ENCODE peak calls at places on chromosomes 3 and 15, in four cellular contexts. D, S, G and M are unnamed samples.

GRCh38 chr3:9111349-9112265 is 137.8 kb downstream of the SRGAP3 start:
- DNase-seq in D (no peak), S (peak; percentile 56), G (no peak), M (no peak)

GRCh38 chr3:125072310-125072709 is 16.5 kb upstream of the HEG1 start:
- DNase-seq in D (peak; percentile 55), S (no peak), G (no peak), M (no peak)

GRCh38 chr3:146165370-146165769 is 4.4 kb upstream of the PLOD2 start:
- DNase-seq in D (no peak), S (no peak), G (peak; percentile 57), M (no peak)

GRCh38 chr3:126954141-126954845 is 28.6 kb upstream of the PLXNA1 start:
- DNase-seq in D (peak; percentile 85), S (no peak), G (peak; percentile 41), M (no peak)

GRCh38 chr15:40853241-40853890 is 9.5 kb downstream of the SPINT1 start:
- DNase-seq in D (no peak), S (no peak), G (no peak), M (no peak)

GRCh38 chr3:31654998-31655397 is 122.3 kb downstream of the STT3B start:
- DNase-seq in D (no peak), S (no peak), G (no peak), M (no peak)

GRCh38 chr15:76252249-76252648 is 59.0 kb downstream of the ETFA start:
- DNase-seq in D (no peak), S (no peak), G (no peak), M (no peak)

GRCh38 chr15:82790321-82790720 is 15.5 kb downstream of the FSD2 start:
- DNase-seq in D (no peak), S (no peak), G (no peak), M (no peak)

GRCh38 chr3:177337548-177338331 is 140.5 kb upstream of the TBL1XR1 start:
- DNase-seq in D (peak; percentile 79), S (no peak), G (peak; percentile 59), M (peak; percentile 61)

GRCh38 chr3:10766049-10766705 is 49.9 kb upstream of the SLC6A11 start:
- DNase-seq in D (no peak), S (peak; percentile 35), G (no peak), M (no peak)

GRCh38 chr3:10599444-10599843 is 94.1 kb upstream of the ATP2B2 start:
- DNase-seq in D (peak; percentile 17), S (no peak), G (no peak), M (no peak)

GRCh38 chr15:60757831-60758570 is 279.1 kb upstream of the ICE2 start:
- DNase-seq in D (peak; percentile 58), S (no peak), G (peak; percentile 26), M (no peak)

GRCh38 chr3:42507252-42507651 is 4.8 kb downstream of the VIPR1 start:
- DNase-seq in D (peak; percentile 10), S (peak; percentile 72), G (no peak), M (no peak)

GRCh38 chr15:80997692-80998091 is 3.0 kb upstream of the TLNRD1 start:
- DNase-seq in D (peak; percentile 57), S (no peak), G (no peak), M (no peak)

GRCh38 chr15:59689626-59690236 is 611 bp upstream of the BNIP2 start:
- DNase-seq in D (peak; percentile 82), S (peak; percentile 85), G (peak; percentile 80), M (no peak)

GRCh38 chr15:73637527-73637926 is 4.3 kb upstream of the NPTN start:
- DNase-seq in D (peak; percentile 91), S (no peak), G (peak; percentile 26), M (no peak)

GRCh38 chr3:159987291-159987711 is 1.3 kb upstream of the IL12A start:
- DNase-seq in D (peak; percentile 83), S (no peak), G (peak; percentile 58), M (no peak)

GRCh38 chr15:81182746-81183402 is 13.8 kb upstream of the IL16 start:
- DNase-seq in D (no peak), S (no peak), G (no peak), M (no peak)

GRCh38 chr3:138103466-138103865 is 11.9 kb downstream of the DZIP1L start:
- DNase-seq in D (no peak), S (no peak), G (no peak), M (no peak)

GRCh38 chr3:49399467-49399866 is 12.3 kb downstream of the RHOA start:
- DNase-seq in D (peak; percentile 34), S (no peak), G (no peak), M (no peak)

GRCh38 chr15:87362531-87362930 is 894.0 kb downstream of the NTRK3 start:
- DNase-seq in D (peak; percentile 19), S (no peak), G (peak; percentile 44), M (no peak)

GRCh38 chr3:196207159-196207832 is 3.9 kb downstream of the ZDHHC19 start:
- DNase-seq in D (no peak), S (no peak), G (no peak), M (no peak)

GRCh38 chr3:9238727-9239295 is 10.6 kb downstream of the SRGAP3 start:
- DNase-seq in D (no peak), S (no peak), G (no peak), M (no peak)

GRCh38 chr15:73176579-73176978 is 124.3 kb downstream of the NEO1 start:
- DNase-seq in D (no peak), S (no peak), G (no peak), M (no peak)

GRCh38 chr15:35912196-35912595 is 366.2 kb upstream of the DPH6 start:
- DNase-seq in D (no peak), S (no peak), G (no peak), M (no peak)

GRCh38 chr15:69943637-69944036 is 154.1 kb downstream of the TLE3 start:
- DNase-seq in D (no peak), S (no peak), G (no peak), M (no peak)

GRCh38 chr15:85403745-85404144 is 23.3 kb downstream of the AKAP13 start:
- DNase-seq in D (no peak), S (no peak), G (no peak), M (no peak)

GRCh38 chr3:9976736-9977709 is 9.6 kb downstream of the EMC3 start:
- DNase-seq in D (peak; percentile 94), S (peak; percentile 63), G (peak; percentile 96), M (peak; percentile 41)

GRCh38 chr3:196632033-196632751 is 7.3 kb upstream of the NRROS start:
- DNase-seq in D (peak; percentile 80), S (peak; percentile 85), G (peak; percentile 93), M (no peak)

GRCh38 chr15:38688761-38689160 is 124.1 kb upstream of the RASGRP1 start:
- DNase-seq in D (peak; percentile 37), S (no peak), G (peak; percentile 17), M (no peak)

GRCh38 chr3:71926242-71926560 is 141.3 kb upstream of the PROK2 start:
- DNase-seq in D (peak; percentile 63), S (peak; percentile 45), G (peak; percentile 11), M (no peak)

GRCh38 chr3:87546216-87546615 is 269.8 kb upstream of the POU1F1 start:
- DNase-seq in D (no peak), S (no peak), G (peak; percentile 3), M (no peak)